ENCODE peak calls at places on chromosome 9, in seven cellular contexts. One of them, this sample, is unnamed.

GRCh38 chr9:133822439-133823065 is 84.4 kb upstream of the SARDH start:
- DNase-seq in right atrium auricular region: no peak
- DNase-seq in body of pancreas: no peak
- DNase-seq in uterus: no peak
- DNase-seq in heart right ventricle: no peak
- DNase-seq in spleen: no peak
- DNase-seq in H9: no peak
- DNase-seq in this sample: no peak

GRCh38 chr9:122445155-122445749 is 32.5 kb downstream of the OR1J1 start:
- DNase-seq in uterus: no peak
- DNase-seq in spleen: no peak
- DNase-seq in heart right ventricle: no peak
- DNase-seq in body of pancreas: no peak
- DNase-seq in H9: no peak
- DNase-seq in right atrium auricular region: no peak
- DNase-seq in this sample: peak; percentile 97

GRCh38 chr9:87375397-87376073 is 122.1 kb upstream of the DAPK1 start:
- DNase-seq in heart right ventricle: no peak
- DNase-seq in uterus: no peak
- DNase-seq in right atrium auricular region: no peak
- DNase-seq in spleen: no peak
- DNase-seq in body of pancreas: no peak
- DNase-seq in H9: no peak
- DNase-seq in this sample: no peak

GRCh38 chr9:71587576-71588362 is 180.5 kb downstream of the CEMIP2 start:
- DNase-seq in right atrium auricular region: no peak
- DNase-seq in H9: no peak
- DNase-seq in heart right ventricle: no peak
- DNase-seq in body of pancreas: no peak
- DNase-seq in spleen: no peak
- DNase-seq in uterus: no peak
- DNase-seq in this sample: no peak

GRCh38 chr9:88319936-88320747 is 68.1 kb upstream of the SPIN1 start:
- DNase-seq in uterus: no peak
- DNase-seq in right atrium auricular region: no peak
- DNase-seq in body of pancreas: no peak
- DNase-seq in heart right ventricle: no peak
- DNase-seq in spleen: no peak
- DNase-seq in H9: no peak
- DNase-seq in this sample: no peak

GRCh38 chr9:33239922-33240321 is at the start of gene SPINK4:
- DNase-seq in uterus: no peak
- DNase-seq in H9: no peak
- DNase-seq in body of pancreas: no peak
- DNase-seq in right atrium auricular region: no peak
- DNase-seq in spleen: peak; percentile 81
- DNase-seq in heart right ventricle: peak; percentile 40
- DNase-seq in this sample: no peak

GRCh38 chr9:134477342-134477925 is 151.2 kb downstream of the RXRA start:
- DNase-seq in body of pancreas: no peak
- DNase-seq in spleen: no peak
- DNase-seq in heart right ventricle: no peak
- DNase-seq in uterus: no peak
- DNase-seq in right atrium auricular region: no peak
- DNase-seq in H9: no peak
- DNase-seq in this sample: no peak

GRCh38 chr9:17810728-17811634 is 232.1 kb downstream of the SH3GL2 start:
- DNase-seq in uterus: peak; percentile 40
- DNase-seq in heart right ventricle: no peak
- DNase-seq in spleen: no peak
- DNase-seq in H9: no peak
- DNase-seq in body of pancreas: peak; percentile 60
- DNase-seq in right atrium auricular region: no peak
- DNase-seq in this sample: peak; percentile 23

GRCh38 chr9:34430843-34431437 is 27.4 kb downstream of the FAM219A start:
- DNase-seq in spleen: no peak
- DNase-seq in uterus: peak; percentile 61
- DNase-seq in H9: peak; percentile 69
- DNase-seq in right atrium auricular region: peak; percentile 68
- DNase-seq in heart right ventricle: peak; percentile 72
- DNase-seq in body of pancreas: peak; percentile 48
- DNase-seq in this sample: peak; percentile 60

GRCh38 chr9:96038271-96038670 is 162.8 kb downstream of the ERCC6L2 start:
- DNase-seq in right atrium auricular region: no peak
- DNase-seq in body of pancreas: no peak
- DNase-seq in spleen: no peak
- DNase-seq in H9: no peak
- DNase-seq in heart right ventricle: no peak
- DNase-seq in uterus: no peak
- DNase-seq in this sample: no peak

GRCh38 chr9:88193766-88194165 is 55.5 kb upstream of the SPATA31C2 start:
- DNase-seq in spleen: no peak
- DNase-seq in heart right ventricle: no peak
- DNase-seq in right atrium auricular region: no peak
- DNase-seq in H9: no peak
- DNase-seq in uterus: no peak
- DNase-seq in body of pancreas: no peak
- DNase-seq in this sample: no peak

GRCh38 chr9:125694478-125694877 is 12.5 kb downstream of the MAPKAP1 start:
- DNase-seq in body of pancreas: no peak
- DNase-seq in spleen: no peak
- DNase-seq in heart right ventricle: no peak
- DNase-seq in right atrium auricular region: no peak
- DNase-seq in H9: no peak
- DNase-seq in uterus: no peak
- DNase-seq in this sample: no peak

GRCh38 chr9:91845839-91846238 is 104.2 kb downstream of the ROR2 start:
- DNase-seq in right atrium auricular region: no peak
- DNase-seq in body of pancreas: no peak
- DNase-seq in spleen: peak; percentile 48
- DNase-seq in uterus: no peak
- DNase-seq in H9: no peak
- DNase-seq in heart right ventricle: no peak
- DNase-seq in this sample: no peak

GRCh38 chr9:96818535-96818934 is 35.8 kb downstream of the ZNF782 start:
- DNase-seq in heart right ventricle: no peak
- DNase-seq in right atrium auricular region: no peak
- DNase-seq in uterus: no peak
- DNase-seq in body of pancreas: no peak
- DNase-seq in spleen: no peak
- DNase-seq in H9: no peak
- DNase-seq in this sample: no peak

GRCh38 chr9:75974006-75974766 is 83.7 kb downstream of the PCSK5 start:
- DNase-seq in spleen: no peak
- DNase-seq in heart right ventricle: no peak
- DNase-seq in uterus: no peak
- DNase-seq in body of pancreas: no peak
- DNase-seq in right atrium auricular region: no peak
- DNase-seq in H9: no peak
- DNase-seq in this sample: no peak

GRCh38 chr9:111548623-111549022 is 23.6 kb downstream of the ZNF483 start:
- DNase-seq in spleen: no peak
- DNase-seq in right atrium auricular region: no peak
- DNase-seq in H9: no peak
- DNase-seq in uterus: no peak
- DNase-seq in body of pancreas: no peak
- DNase-seq in heart right ventricle: no peak
- DNase-seq in this sample: no peak

GRCh38 chr9:111542497-111543254 is 17.7 kb downstream of the ZNF483 start:
- DNase-seq in uterus: no peak
- DNase-seq in spleen: no peak
- DNase-seq in right atrium auricular region: no peak
- DNase-seq in heart right ventricle: no peak
- DNase-seq in body of pancreas: no peak
- DNase-seq in H9: no peak
- DNase-seq in this sample: no peak
- H3K9me3 ChIP-seq in uterus: no peaks in the 10 kb centered on the region
- H3K9me3 ChIP-seq in spleen: peaks cover 100% of the 10 kb centered on the region
- H3K9me3 ChIP-seq in right atrium auricular region: peaks cover 100% of the 10 kb centered on the region
- H3K9me3 ChIP-seq in heart right ventricle: peaks cover 6% of the 10 kb centered on the region
- H3K9me3 ChIP-seq in body of pancreas: no peaks in the 10 kb centered on the region
- H3K9me3 ChIP-seq in H9: peaks cover 81% of the 10 kb centered on the region
- H3K9me3 ChIP-seq in this sample: peaks cover 41% of the 10 kb centered on the region

GRCh38 chr9:129623331-129623730 is 2.4 kb upstream of the C9orf50 start:
- DNase-seq in spleen: no peak
- DNase-seq in H9: no peak
- DNase-seq in right atrium auricular region: no peak
- DNase-seq in body of pancreas: no peak
- DNase-seq in heart right ventricle: no peak
- DNase-seq in uterus: no peak
- DNase-seq in this sample: no peak

GRCh38 chr9:129624168-129624759 is 1.7 kb upstream of the NTMT1 start:
- DNase-seq in right atrium auricular region: no peak
- DNase-seq in H9: peak; percentile 84
- DNase-seq in body of pancreas: peak; percentile 70
- DNase-seq in spleen: no peak
- DNase-seq in uterus: no peak
- DNase-seq in heart right ventricle: peak; percentile 65
- DNase-seq in this sample: no peak

GRCh38 chr9:129617167-129617566 is 3.7 kb downstream of the C9orf50 start:
- DNase-seq in heart right ventricle: no peak
- DNase-seq in spleen: no peak
- DNase-seq in right atrium auricular region: no peak
- DNase-seq in body of pancreas: no peak
- DNase-seq in H9: peak; percentile 72
- DNase-seq in uterus: no peak
- DNase-seq in this sample: peak; percentile 67

GRCh38 chr9:129620669-129621295 is at the start of gene C9orf50:
- DNase-seq in body of pancreas: no peak
- DNase-seq in spleen: no peak
- DNase-seq in uterus: no peak
- DNase-seq in heart right ventricle: no peak
- DNase-seq in H9: no peak
- DNase-seq in right atrium auricular region: no peak
- DNase-seq in this sample: no peak

DNA sequence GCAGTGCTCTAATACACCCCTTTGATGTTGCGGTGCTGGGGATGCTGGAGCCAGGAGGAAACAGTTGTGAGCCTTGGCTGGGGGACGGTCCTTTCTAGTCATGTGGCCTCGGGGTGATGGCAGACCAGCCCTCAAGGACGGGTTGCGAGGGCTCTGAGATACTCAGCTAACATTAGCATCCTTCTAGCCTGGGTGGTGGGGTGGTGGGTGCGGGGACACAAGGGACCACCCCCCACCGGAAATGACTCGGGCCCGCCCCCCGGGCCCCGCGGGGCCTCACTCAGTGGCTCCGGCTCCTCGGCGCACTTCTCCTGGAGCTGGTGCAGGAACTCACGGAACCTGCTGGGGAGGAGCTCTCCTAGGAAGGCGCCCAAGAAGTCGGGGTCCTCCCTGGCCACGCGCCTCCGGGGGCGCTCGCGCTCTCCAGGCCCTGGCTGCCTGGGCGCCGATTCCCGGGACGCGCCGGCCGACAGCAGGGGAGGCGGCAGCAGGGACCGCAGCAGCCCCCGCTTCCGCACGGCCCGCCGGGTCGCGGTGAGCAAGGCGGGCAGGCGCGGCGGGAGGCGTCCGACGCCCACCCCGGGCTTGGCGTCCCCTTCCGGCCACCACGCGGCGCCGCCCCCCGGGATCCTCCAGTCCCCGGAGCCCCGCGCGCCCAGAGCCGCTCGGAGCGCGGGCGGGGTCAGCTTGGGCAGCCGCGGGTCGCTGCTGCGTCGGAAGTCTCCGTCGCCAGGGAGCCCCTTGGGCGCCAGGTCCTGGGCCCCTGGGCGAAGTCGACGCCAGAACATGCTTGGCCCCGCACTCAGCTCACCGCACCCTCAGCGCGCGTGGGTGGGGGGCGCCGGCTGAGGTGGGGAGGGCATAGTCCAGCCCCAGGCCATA is 873 bp downstream of the C9orf50 start:
- DNase-seq in H9: peak; percentile 57
- DNase-seq in right atrium auricular region: no peak
- DNase-seq in spleen: peak; percentile 77
- DNase-seq in body of pancreas: no peak
- DNase-seq in uterus: no peak
- DNase-seq in heart right ventricle: no peak
- DNase-seq in this sample: no peak
- TF ChIP-seq CTCF in H9: peak; percentile 40
- TF ChIP-seq CTCF in right atrium auricular region: peak; percentile 22
- TF ChIP-seq CTCF in spleen: no peak
- TF ChIP-seq CTCF in body of pancreas: no peak
- TF ChIP-seq CTCF in uterus: no peak
- TF ChIP-seq CTCF in heart right ventricle: no peak
- TF ChIP-seq CTCF in this sample: peak; percentile 30

GRCh38 chr9:113896713-113897112 is 20.6 kb downstream of the ZNF618 start:
- DNase-seq in H9: no peak
- DNase-seq in heart right ventricle: no peak
- DNase-seq in uterus: no peak
- DNase-seq in spleen: no peak
- DNase-seq in right atrium auricular region: no peak
- DNase-seq in body of pancreas: no peak
- DNase-seq in this sample: no peak

GRCh38 chr9:113892861-113893491 is 16.9 kb downstream of the ZNF618 start:
- DNase-seq in heart right ventricle: no peak
- DNase-seq in H9: no peak
- DNase-seq in right atrium auricular region: peak; percentile 13
- DNase-seq in spleen: no peak
- DNase-seq in body of pancreas: no peak
- DNase-seq in uterus: no peak
- DNase-seq in this sample: no peak

GRCh38 chr9:113898151-113898550 is 22.0 kb downstream of the ZNF618 start:
- DNase-seq in spleen: no peak
- DNase-seq in right atrium auricular region: peak; percentile 11
- DNase-seq in body of pancreas: no peak
- DNase-seq in uterus: no peak
- DNase-seq in H9: no peak
- DNase-seq in heart right ventricle: no peak
- DNase-seq in this sample: no peak

GRCh38 chr9:113894166-113894565 is 18.1 kb downstream of the ZNF618 start:
- DNase-seq in H9: no peak
- DNase-seq in heart right ventricle: no peak
- DNase-seq in uterus: no peak
- DNase-seq in body of pancreas: no peak
- DNase-seq in spleen: no peak
- DNase-seq in right atrium auricular region: peak; percentile 11
- DNase-seq in this sample: no peak

GRCh38 chr9:113895526-113895925 is 19.4 kb downstream of the ZNF618 start:
- DNase-seq in body of pancreas: no peak
- DNase-seq in uterus: no peak
- DNase-seq in H9: no peak
- DNase-seq in right atrium auricular region: no peak
- DNase-seq in heart right ventricle: no peak
- DNase-seq in spleen: no peak
- DNase-seq in this sample: no peak
- H3K9me3 ChIP-seq in body of pancreas: no peaks in the 10 kb centered on the region
- H3K9me3 ChIP-seq in uterus: no peaks in the 10 kb centered on the region
- H3K9me3 ChIP-seq in H9: no peaks in the 10 kb centered on the region
- H3K9me3 ChIP-seq in right atrium auricular region: peaks cover 11% of the 10 kb centered on the region
- H3K9me3 ChIP-seq in heart right ventricle: no peaks in the 10 kb centered on the region
- H3K9me3 ChIP-seq in spleen: peaks cover 10% of the 10 kb centered on the region
- H3K9me3 ChIP-seq in this sample: no peaks in the 10 kb centered on the region

DNA sequence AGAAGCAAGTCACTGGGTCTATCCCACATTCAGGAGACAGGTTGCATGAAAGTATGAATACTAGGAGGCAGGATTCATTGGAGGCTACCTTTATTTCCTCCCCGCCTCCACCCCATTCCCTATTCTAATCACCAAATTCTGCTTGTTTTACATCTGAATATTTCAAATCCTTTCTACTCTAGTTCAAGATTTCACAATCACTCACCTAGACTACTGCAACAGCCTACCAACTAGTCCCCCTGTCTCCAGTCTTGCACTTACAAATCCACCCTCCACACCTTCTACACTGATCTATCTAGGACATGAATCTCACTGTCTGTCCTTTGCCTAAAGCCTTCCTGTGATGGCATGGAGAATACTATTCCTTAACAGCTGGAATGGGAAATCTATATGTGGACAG is 6.4 kb upstream of the KIF27 start:
- DNase-seq in body of pancreas: no peak
- DNase-seq in uterus: no peak
- DNase-seq in heart right ventricle: no peak
- DNase-seq in spleen: no peak
- DNase-seq in H9: no peak
- DNase-seq in right atrium auricular region: no peak
- DNase-seq in this sample: no peak
- TF ChIP-seq CTCF in body of pancreas: no peak
- TF ChIP-seq CTCF in uterus: no peak
- TF ChIP-seq CTCF in heart right ventricle: no peak
- TF ChIP-seq CTCF in spleen: no peak
- TF ChIP-seq CTCF in H9: no peak
- TF ChIP-seq CTCF in right atrium auricular region: no peak
- TF ChIP-seq CTCF in this sample: no peak

This sample was measured in AG04450.